ENCODE peak calls at places on chromosome 22, in ten cellular contexts. K, S, D, L, A, G, Q, X, N and U are unnamed samples. For H3K4me1, the result is how much of the 10 kb centered on the place peaks cover.

GRCh38 chr22:19880786-19881569 is 26.3 kb upstream of the GNB1L start:
- DNase-seq in D (peak), Q (peak), G (peak), K (peak), L (peak), S (peak), X (peak), A (peak), N (peak), U (peak)

GRCh38 chr22:20919718-20920117 is 2.5 kb downstream of the CRKL start:
- DNase-seq in L (no peak), S (no peak), N (no peak), A (no peak), G (no peak), X (no peak), D (no peak), K (no peak), Q (no peak), U (no peak)

GRCh38 chr22:47031628-47031915 is 269.1 kb downstream of the TBC1D22A start:
- DNase-seq in G (no peak), Q (no peak), A (no peak), K (no peak), D (no peak), N (peak), X (no peak), S (peak), L (no peak), U (peak)

GRCh38 chr22:30270841-30271240 is 4.2 kb upstream of the OSM start:
- DNase-seq in N (peak), A (peak), Q (peak), L (no peak), K (peak), X (no peak), G (no peak), S (peak), D (peak), U (peak)

GRCh38 chr22:43783777-43784176 is 28.3 kb downstream of the EFCAB6 start:
- DNase-seq in X (no peak), K (no peak), A (no peak), Q (no peak), L (peak), G (no peak), S (no peak), D (peak), N (no peak), U (no peak)

GRCh38 chr22:22720201-22720723 is 75.8 kb downstream of the GGTLC2 start:
- DNase-seq in K (peak), N (no peak), L (peak), D (peak), S (no peak), A (no peak), X (no peak), G (no peak), Q (no peak), U (no peak)

GRCh38 chr22:19805821-19806212 is 45.2 kb downstream of the TBX1 start:
- DNase-seq in S (peak), N (peak), K (no peak), L (peak), X (no peak), A (peak), G (no peak), Q (no peak), D (no peak), U (peak)

GRCh38 chr22:27270818-27271510 is 530.6 kb downstream of the MN1 start:
- DNase-seq in Q (peak), A (no peak), X (no peak), S (no peak), K (no peak), G (no peak), D (peak), L (no peak), N (no peak), U (no peak)

GRCh38 chr22:27879923-27880322 is 39.1 kb downstream of the PITPNB start:
- DNase-seq in Q (no peak), L (peak), N (no peak), G (no peak), K (peak), S (no peak), A (no peak), D (peak), X (no peak), U (no peak)

GRCh38 chr22:49264696-49265095 is 563.0 kb downstream of the BRD1 start:
- DNase-seq in N (no peak), G (no peak), Q (no peak), K (no peak), X (peak), S (no peak), D (no peak), L (no peak), A (no peak), U (no peak)

GRCh38 chr22:41908409-41909289 is 6.2 kb downstream of the SHISA8 start:
- DNase-seq in S (no peak), N (no peak), L (no peak), A (no peak), G (no peak), Q (no peak), X (no peak), K (no peak), D (no peak), U (no peak)

GRCh38 chr22:29205598-29206371 is at the start of gene EMID1:
- DNase-seq in X (no peak), L (peak), N (no peak), A (peak), G (no peak), K (no peak), Q (peak), D (peak), S (peak), U (peak)

GRCh38 chr22:45915151-45915550 is 61.8 kb downstream of the WNT7B start:
- DNase-seq in N (no peak), D (no peak), A (no peak), L (no peak), S (no peak), Q (no peak), G (no peak), X (no peak), K (no peak), U (no peak)
- H3K4me1 ChIP-seq in N (under half), D (under half), A (under half), L (under half), S (under half), Q (under half), G (under half), X (under half), K (under half), U (under half)

GRCh38 chr22:45265546-45265945 is 19.2 kb upstream of the UPK3A start:
- DNase-seq in N (no peak), G (no peak), D (peak), S (no peak), X (no peak), L (no peak), Q (no peak), A (no peak), K (no peak), U (no peak)

GRCh38 chr22:45261407-45262088 is 20.9 kb upstream of the KIAA0930 start:
- DNase-seq in G (no peak), S (no peak), D (no peak), N (no peak), Q (no peak), X (no peak), L (no peak), K (no peak), A (no peak), U (no peak)

GRCh38 chr22:45262195-45262930 is 21.7 kb upstream of the KIAA0930 start:
- DNase-seq in N (peak), Q (no peak), G (no peak), A (no peak), K (no peak), D (no peak), L (no peak), S (no peak), X (no peak), U (no peak)

GRCh38 chr22:45262931-45263789 is 21.6 kb upstream of the UPK3A start:
- DNase-seq in N (peak), K (no peak), G (no peak), S (no peak), Q (peak), L (no peak), X (no peak), D (no peak), A (peak), U (peak)

DNA sequence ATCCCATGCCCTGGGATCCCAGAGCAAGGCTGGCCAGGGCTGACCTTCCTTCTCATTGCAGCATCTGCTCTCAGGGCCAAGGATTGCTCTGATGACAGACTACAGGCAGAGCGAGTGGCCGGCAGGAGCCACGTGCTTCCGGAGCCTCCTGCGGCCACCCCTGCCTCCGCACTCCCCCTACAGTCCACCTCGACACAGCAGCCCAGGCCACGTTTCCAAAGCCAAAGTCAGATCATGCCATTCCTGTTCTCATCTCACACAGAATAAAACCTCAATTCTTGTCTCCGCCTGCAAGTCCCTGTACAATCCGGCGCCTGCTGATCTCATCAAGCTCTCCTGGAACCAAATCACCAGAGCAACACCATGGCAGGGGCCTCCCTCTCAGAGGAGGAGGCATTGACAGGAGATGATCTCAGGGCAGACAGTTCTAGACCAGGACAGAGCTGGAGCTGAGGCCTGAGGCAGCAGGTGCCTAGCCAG is 20.9 kb upstream of the UPK3A start:
- DNase-seq in Q (peak), X (peak), D (peak), G (peak), L (no peak), A (peak), S (peak), N (peak), K (peak), U (peak)
- H3K4me3 ChIP-seq in Q (no peak), X (no peak), D (no peak), G (no peak), L (no peak), A (no peak), S (no peak), N (no peak), K (no peak), U (no peak)

GRCh38 chr22:36858156-36858555 is 2.6 kb upstream of the NCF4 start:
- DNase-seq in S (no peak), X (no peak), Q (no peak), G (no peak), K (no peak), D (no peak), L (no peak), A (no peak), N (no peak), U (no peak)

GRCh38 chr22:36858966-36859365 is 1.8 kb upstream of the NCF4 start:
- DNase-seq in G (no peak), D (no peak), Q (no peak), L (no peak), A (no peak), S (no peak), N (no peak), X (no peak), K (no peak), U (no peak)

GRCh38 chr22:36856121-36856791 is 4.5 kb upstream of the NCF4 start:
- DNase-seq in S (peak), G (peak), L (peak), X (peak), K (peak), A (peak), N (peak), Q (peak), D (peak), U (peak)

GRCh38 chr22:36855478-36855877 is 5.3 kb upstream of the NCF4 start:
- DNase-seq in S (no peak), X (no peak), G (no peak), D (no peak), K (no peak), A (no peak), Q (no peak), N (no peak), L (no peak), U (no peak)

GRCh38 chr22:36856792-36857135 is 4.0 kb upstream of the NCF4 start:
- DNase-seq in N (no peak), X (no peak), S (no peak), D (no peak), G (no peak), Q (no peak), A (no peak), L (no peak), K (no peak), U (no peak)
- H3K4me1 ChIP-seq in N (under half), X (under half), S (under half), D (under half), G (under half), Q (under half), A (under half), L (under half), K (under half), U (under half)

DNA sequence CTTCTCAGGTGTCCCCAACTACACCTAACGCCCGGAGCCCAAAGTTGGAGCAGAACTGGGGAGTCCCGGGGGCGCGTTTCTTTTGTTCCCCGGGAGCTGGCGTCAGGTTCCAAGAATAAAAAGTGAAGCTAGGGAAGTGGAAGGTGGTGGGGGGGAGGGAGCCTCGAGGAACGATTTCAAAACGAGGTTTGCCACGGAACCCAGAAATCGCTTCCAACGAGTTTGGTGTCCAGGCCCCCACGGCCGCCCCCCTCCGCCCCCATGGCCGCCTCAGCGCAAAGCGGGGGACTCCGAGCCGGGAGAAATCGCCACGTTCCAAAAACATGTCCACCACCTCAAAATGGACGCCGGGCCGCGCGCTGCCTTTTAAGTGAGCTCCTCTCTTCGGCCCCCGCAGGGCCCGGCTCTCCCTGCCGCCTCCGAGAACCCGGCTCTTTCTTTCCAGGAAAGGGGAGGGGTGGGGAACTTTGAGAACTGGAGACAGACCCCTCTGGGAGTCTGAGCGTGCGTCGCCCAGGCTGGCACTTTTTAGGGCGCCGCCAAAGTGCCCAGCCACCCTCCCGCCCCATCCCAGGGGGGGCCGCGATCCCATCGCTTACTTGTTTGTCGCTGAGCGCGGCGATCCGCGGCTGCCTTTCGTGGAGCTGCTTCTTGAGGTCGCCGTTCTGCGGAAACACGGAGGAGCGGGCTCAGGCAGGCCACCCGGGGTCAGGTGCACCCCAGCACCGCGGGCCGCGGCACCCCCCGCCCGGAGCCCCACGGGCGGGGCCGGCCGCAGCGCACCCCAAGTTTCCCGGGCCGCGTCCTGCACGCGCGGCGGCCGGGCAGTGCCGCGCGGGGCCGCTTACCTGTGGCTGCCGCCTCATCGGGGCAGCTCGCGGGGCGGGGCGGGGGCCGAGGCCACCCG is 1.6 kb downstream of the PHF21B start:
- DNase-seq in N (no peak), L (no peak), D (peak), K (peak), X (no peak), Q (no peak), A (peak), G (no peak), S (no peak), U (no peak)
- H3K4me3 ChIP-seq in N (peak), L (peak), D (peak), K (no peak), X (peak), Q (peak), A (peak), G (peak), S (peak), U (peak)

GRCh38 chr22:38614331-38615122 is 41.7 kb downstream of the FAM227A start:
- DNase-seq in A (no peak), Q (peak), K (no peak), G (no peak), D (no peak), L (no peak), S (no peak), X (no peak), N (no peak), U (no peak)

GRCh38 chr22:38613588-38613987 is 42.6 kb downstream of the FAM227A start:
- DNase-seq in D (no peak), N (no peak), S (no peak), G (no peak), A (no peak), K (no peak), Q (no peak), L (no peak), X (no peak), U (no peak)

GRCh38 chr22:38623357-38623756 is 32.8 kb downstream of the FAM227A start:
- DNase-seq in G (no peak), K (no peak), D (no peak), Q (no peak), N (no peak), S (no peak), L (no peak), X (no peak), A (no peak), U (no peak)

GRCh38 chr22:38618682-38619081 is 37.5 kb downstream of the FAM227A start:
- DNase-seq in S (no peak), A (no peak), Q (no peak), N (no peak), X (no peak), L (no peak), D (peak), K (no peak), G (no peak), U (no peak)

DNA sequence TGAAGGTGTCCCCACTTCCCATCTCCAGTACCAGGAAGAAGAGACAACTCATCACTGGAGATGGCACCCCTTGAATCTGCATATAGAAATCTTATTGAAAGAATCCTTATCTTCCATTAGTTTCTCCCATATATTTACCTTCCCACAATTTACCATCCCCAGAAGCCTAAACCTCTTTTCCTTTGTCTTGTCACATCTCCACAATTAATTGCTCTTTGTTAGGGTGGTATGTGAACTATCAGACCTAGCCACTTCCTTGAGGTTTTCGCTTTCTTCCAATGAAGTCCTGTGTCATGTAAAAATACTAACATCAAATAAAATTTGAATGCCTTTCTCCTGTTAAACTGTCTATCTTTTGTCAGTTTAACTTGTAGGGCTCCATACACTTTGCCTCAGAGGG is 37.9 kb downstream of the FAM227A start:
- DNase-seq in G (no peak), Q (no peak), A (no peak), S (no peak), D (no peak), K (no peak), N (no peak), L (no peak), X (no peak), U (no peak)
- H3K4me1 ChIP-seq in G (under half), Q (under half), A (under half), S (under half), D (under half), K (under half), N (under half), L (under half), X (under half), U (under half)

GRCh38 chr22:31646186-31647019 is 15.6 kb downstream of the PISD start:
- DNase-seq in A (peak), K (peak), Q (no peak), L (peak), S (no peak), N (peak), D (peak), G (no peak), X (peak), U (no peak)
- H3K4me3 ChIP-seq in A (no peak), K (no peak), Q (no peak), L (no peak), S (no peak), N (no peak), D (no peak), G (no peak), X (no peak), U (no peak)